ENCODE peak calls at places on chromosomes 12 and 14, in ten cellular contexts. L, F, B, Y, G, D, R, Q, N and M are unnamed samples.

GRCh38 chr12:68482660-68483059 is 128.0 kb upstream of the RAP1B start:
- DNase-seq in Q (no peak), D (no peak), N (peak; percentile 9), L (no peak), R (no peak), F (no peak), G (no peak), B (no peak), Y (no peak), M (no peak)

GRCh38 chr14:101503431-101504095 is 57.7 kb upstream of the DIO3 start:
- DNase-seq in D (no peak), Q (no peak), G (no peak), N (no peak), F (peak; percentile 7), R (no peak), Y (peak; percentile 37), B (peak; percentile 19), L (no peak), M (peak; percentile 9)

GRCh38 chr14:65287264-65288131 is 125.0 kb upstream of the FUT8 start:
- DNase-seq in R (no peak), N (peak; percentile 8), L (no peak), F (no peak), B (peak; percentile 46), D (no peak), G (no peak), Q (peak; percentile 80), Y (no peak), M (no peak)

GRCh38 chr14:23112359-23113178 is 6.5 kb downstream of the CEBPE start:
- DNase-seq in N (no peak), Y (peak; percentile 63), G (no peak), Q (no peak), D (no peak), B (no peak), R (no peak), L (no peak), F (no peak), M (no peak)

GRCh38 chr14:36284971-36285595 is 35.4 kb downstream of the MBIP start:
- DNase-seq in G (no peak), Q (no peak), D (no peak), R (no peak), N (no peak), F (no peak), L (no peak), Y (no peak), B (no peak), M (no peak)

GRCh38 chr12:95424271-95424994 is 49.5 kb upstream of the METAP2 start:
- DNase-seq in B (no peak), N (no peak), R (no peak), F (no peak), Y (peak; percentile 12), L (no peak), Q (no peak), D (no peak), G (peak; percentile 62), M (no peak)

GRCh38 chr12:57005980-57006808 is at the start of gene ZBTB39:
- DNase-seq in F (peak; percentile 31), Y (peak; percentile 72), G (peak; percentile 61), B (peak; percentile 75), R (peak; percentile 63), D (no peak), N (peak; percentile 61), L (peak; percentile 85), Q (peak; percentile 61), M (peak; percentile 35)

GRCh38 chr12:130752692-130753230 is 36.7 kb upstream of the RIMBP2 start:
- DNase-seq in D (no peak), N (no peak), G (no peak), B (peak; percentile 70), F (no peak), Q (no peak), L (no peak), Y (peak; percentile 35), R (no peak), M (no peak)

GRCh38 chr12:98464155-98464554 is 51.2 kb upstream of the TMPO start:
- DNase-seq in Y (no peak), N (no peak), R (no peak), L (no peak), B (no peak), F (no peak), D (no peak), G (no peak), Q (no peak), M (no peak)

GRCh38 chr14:69701857-69702256 is 65.1 kb upstream of the SRSF5 start:
- DNase-seq in L (no peak), N (no peak), Y (no peak), F (no peak), Q (no peak), B (no peak), R (no peak), G (no peak), D (no peak), M (no peak)
- H3K27ac ChIP-seq in L (no peak overlapping the region), N (peak overlapping the region; percentile 49), Y (no peak overlapping the region), F (no peak overlapping the region), Q (no peak overlapping the region), B (no peak overlapping the region), R (no peak overlapping the region), G (peak overlapping the region; percentile 31), D (no peak overlapping the region), M (peak overlapping the region; percentile 14)

GRCh38 chr14:67577181-67577580 is 22.9 kb downstream of the PIGH start:
- DNase-seq in Y (peak; percentile 50), R (no peak), D (no peak), G (no peak), B (no peak), N (no peak), Q (no peak), F (no peak), L (no peak), M (no peak)
- H3K27ac ChIP-seq in Y (no peak overlapping the region), R (no peak overlapping the region), D (no peak overlapping the region), G (no peak overlapping the region), B (no peak overlapping the region), N (no peak overlapping the region), Q (no peak overlapping the region), F (no peak overlapping the region), L (no peak overlapping the region), M (no peak overlapping the region)

GRCh38 chr12:90899456-90900182 is 55.4 kb downstream of the CCER1 start:
- DNase-seq in R (no peak), Q (no peak), F (no peak), B (no peak), Y (no peak), N (no peak), G (no peak), L (peak; percentile 11), D (no peak), M (no peak)
- H3K27ac ChIP-seq in R (no peak overlapping the region), Q (no peak overlapping the region), F (no peak overlapping the region), B (no peak overlapping the region), Y (no peak overlapping the region), N (no peak overlapping the region), G (no peak overlapping the region), L (no peak overlapping the region), D (no peak overlapping the region), M (no peak overlapping the region)

DNA sequence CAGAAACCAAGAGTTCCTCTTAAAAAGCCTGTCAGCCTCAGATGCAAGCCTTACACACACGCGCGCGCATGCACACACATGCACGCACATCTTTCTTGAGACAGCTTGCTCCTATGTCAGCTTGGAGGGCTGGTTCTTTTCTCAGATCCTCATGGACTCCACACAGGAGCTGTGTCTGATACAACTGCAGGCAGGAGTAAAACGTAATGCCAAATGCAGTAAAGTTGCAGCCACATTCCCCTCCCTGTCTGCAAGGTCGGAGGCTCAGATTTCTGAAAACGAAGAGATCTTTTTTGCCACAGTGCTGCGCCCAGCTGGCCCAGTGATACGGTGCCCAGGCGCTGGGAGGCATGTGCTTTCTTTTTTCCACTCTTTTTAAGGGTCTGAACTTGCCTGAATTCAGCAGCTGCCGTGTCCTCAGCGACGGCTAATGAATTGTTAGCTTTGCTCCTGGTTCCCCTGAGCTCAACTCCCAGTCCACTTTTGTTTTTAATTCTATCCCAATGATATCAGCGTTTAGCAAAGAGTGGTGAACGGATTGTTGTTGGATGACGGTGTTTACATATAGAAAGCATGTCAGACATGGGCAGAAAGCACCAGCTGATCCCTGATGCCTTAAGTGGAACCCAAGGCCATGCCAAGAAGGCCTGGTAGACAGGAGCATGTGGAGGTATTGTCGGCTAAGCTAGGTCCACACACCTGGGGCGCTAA is 72.9 kb upstream of the FOXN3 start:
- DNase-seq in R (no peak), Y (no peak), G (no peak), F (no peak), D (no peak), N (no peak), Q (no peak), L (no peak), B (no peak), M (peak; percentile 50)
- H3K27ac ChIP-seq in R (peak overlapping the region; percentile 56), Y (peak overlapping the region; percentile 36), G (no peak overlapping the region), F (peak overlapping the region; percentile 33), D (no peak overlapping the region), N (no peak overlapping the region), Q (no peak overlapping the region), L (no peak overlapping the region), B (no peak overlapping the region), M (no peak overlapping the region)